ENCODE peak calls at places on chromosome 7, in six cellular contexts. I is brain microvascular endothelial cell, W is astrocyte of the spinal cord, X is glomerular endothelial cell, Z is astrocyte of the cerebellum, L is iris pigment epithelial cell. C is an unnamed sample.

GRCh38 chr7:150385240-150385830 is 6.2 kb downstream of the ZNF775 start:
- DNase-seq in I (no peak), W (no peak), X (no peak), Z (no peak), L (no peak), C (no peak)

GRCh38 chr7:30926323-30926722 is 14.7 kb downstream of the AQP1 start:
- DNase-seq in I (no peak), W (no peak), X (peak), Z (no peak), L (no peak), C (no peak)

GRCh38 chr7:44134943-44135628 is 6.0 kb downstream of the MYL7 start:
- DNase-seq in I (no peak), W (no peak), X (no peak), Z (no peak), L (no peak), C (no peak)

GRCh38 chr7:10977113-10977512 is 3.4 kb downstream of the PHF14 start:
- DNase-seq in I (no peak), W (no peak), X (no peak), Z (no peak), L (peak), C (no peak)

GRCh38 chr7:45177801-45178200 is 20.2 kb downstream of the RAMP3 start:
- DNase-seq in I (no peak), W (no peak), X (no peak), Z (no peak), L (no peak), C (no peak)

GRCh38 chr7:130959743-130960207 is 225.8 kb upstream of the KLF14 start:
- DNase-seq in I (peak), W (peak), X (no peak), Z (peak), L (peak), C (peak)

GRCh38 chr7:30199271-30199670 is 64.5 kb downstream of the MTURN start:
- DNase-seq in I (no peak), W (no peak), X (no peak), Z (no peak), L (no peak), C (no peak)

GRCh38 chr7:14242186-14242585 is 252.7 kb upstream of the ETV1 start:
- DNase-seq in I (no peak), W (no peak), X (no peak), Z (no peak), L (no peak), C (no peak)

GRCh38 chr7:17943006-17943405 is 2.7 kb upstream of the SNX13 start:
- DNase-seq in I (no peak), W (no peak), X (no peak), Z (no peak), L (no peak), C (no peak)

GRCh38 chr7:135714534-135715009 is 13.4 kb downstream of the SLC13A4 start:
- DNase-seq in I (peak), W (peak), X (no peak), Z (no peak), L (peak), C (peak)

GRCh38 chr7:12013983-12014382 is 182.0 kb upstream of the THSD7A start:
- DNase-seq in I (no peak), W (no peak), X (no peak), Z (no peak), L (no peak), C (no peak)

GRCh38 chr7:150481207-150481920 is 30.9 kb downstream of the GIMAP8 start:
- DNase-seq in I (no peak), W (no peak), X (no peak), Z (no peak), L (no peak), C (no peak)

GRCh38 chr7:89887489-89887888 is 266.8 kb upstream of the STEAP1 start:
- DNase-seq in I (no peak), W (no peak), X (no peak), Z (no peak), L (no peak), C (no peak)

GRCh38 chr7:18497800-18498199 is 2.3 kb downstream of the HDAC9 start:
- DNase-seq in I (no peak), W (no peak), X (no peak), Z (no peak), L (no peak), C (no peak)

GRCh38 chr7:116180302-116180701 is 30.0 kb upstream of the TES start:
- DNase-seq in I (peak), W (peak), X (peak), Z (peak), L (peak), C (peak)

GRCh38 chr7:142746268-142746667 is 3.0 kb upstream of the PRSS1 start:
- DNase-seq in I (no peak), W (no peak), X (no peak), Z (no peak), L (no peak), C (no peak)

GRCh38 chr7:132030161-132030568 is 473.7 kb upstream of the PODXL start:
- DNase-seq in I (no peak), W (no peak), X (no peak), Z (peak), L (no peak), C (peak)

GRCh38 chr7:156898938-156899337 is 6.0 kb upstream of the LMBR1 start:
- DNase-seq in I (no peak), W (no peak), X (no peak), Z (no peak), L (peak), C (no peak)

GRCh38 chr7:7434379-7434778 is 101.3 kb downstream of the COL28A1 start:
- DNase-seq in I (no peak), W (no peak), X (no peak), Z (no peak), L (no peak), C (no peak)

GRCh38 chr7:99623091-99623693 is 6.4 kb downstream of the ZSCAN25 start:
- DNase-seq in I (no peak), W (no peak), X (no peak), Z (no peak), L (no peak), C (no peak)

GRCh38 chr7:81690688-81691087 is 79.2 kb downstream of the HGF start:
- DNase-seq in I (no peak), W (no peak), X (no peak), Z (no peak), L (no peak), C (no peak)

GRCh38 chr7:12557282-12557681 is 13.2 kb upstream of the SCIN start:
- DNase-seq in I (no peak), W (no peak), X (no peak), Z (no peak), L (no peak), C (peak)

GRCh38 chr7:106848851-106849442 is 16.1 kb upstream of the PIK3CG start:
- DNase-seq in I (peak), W (peak), X (no peak), Z (peak), L (peak), C (peak)

GRCh38 chr7:55271069-55271468 is 94.1 kb upstream of the LANCL2 start:
- DNase-seq in I (no peak), W (peak), X (no peak), Z (no peak), L (peak), C (peak)

GRCh38 chr7:40213291-40213690 is 78.5 kb downstream of the SUGCT start:
- DNase-seq in I (no peak), W (no peak), X (no peak), Z (no peak), L (no peak), C (no peak)

C was measured in fibroblast of pulmonary artery.